ENCODE peak calls at places on chromosome 15, in seven cellular contexts. One of them, this sample, is unnamed. For H3K4me1, the result is how much of the 10 kb centered on the place peaks cover.

GRCh38 chr15:41106947-41107346 is 9.1 kb downstream of the INO80 start:
- DNase-seq in stomach: no peak
- DNase-seq in suprapubic skin: no peak
- DNase-seq in sigmoid colon: no peak
- DNase-seq in breast epithelium: no peak
- DNase-seq in endothelial cell of umbilical vein: no peak
- DNase-seq in HCT116: no peak
- DNase-seq in this sample: no peak

GRCh38 chr15:85379403-85380131 is 836 bp upstream of the AKAP13 start:
- DNase-seq in stomach: no peak
- DNase-seq in suprapubic skin: no peak
- DNase-seq in sigmoid colon: no peak
- DNase-seq in breast epithelium: no peak
- DNase-seq in endothelial cell of umbilical vein: peak
- DNase-seq in HCT116: no peak
- DNase-seq in this sample: peak

GRCh38 chr15:49187537-49188245 is 17.6 kb downstream of the GALK2 start:
- DNase-seq in stomach: no peak
- DNase-seq in suprapubic skin: no peak
- DNase-seq in sigmoid colon: no peak
- DNase-seq in breast epithelium: no peak
- DNase-seq in endothelial cell of umbilical vein: no peak
- DNase-seq in HCT116: no peak
- DNase-seq in this sample: no peak

GRCh38 chr15:99408236-99409096 is 157.2 kb downstream of the LRRC28 start:
- DNase-seq in stomach: no peak
- DNase-seq in suprapubic skin: no peak
- DNase-seq in sigmoid colon: no peak
- DNase-seq in breast epithelium: no peak
- DNase-seq in endothelial cell of umbilical vein: no peak
- DNase-seq in HCT116: no peak
- DNase-seq in this sample: peak

GRCh38 chr15:88651971-88652370 is 13.2 kb downstream of the ISG20 start:
- DNase-seq in stomach: no peak
- DNase-seq in suprapubic skin: peak
- DNase-seq in sigmoid colon: peak
- DNase-seq in breast epithelium: no peak
- DNase-seq in endothelial cell of umbilical vein: no peak
- DNase-seq in HCT116: no peak
- DNase-seq in this sample: no peak

GRCh38 chr15:28986108-28986507 is 100.3 kb downstream of the APBA2 start:
- DNase-seq in stomach: no peak
- DNase-seq in suprapubic skin: no peak
- DNase-seq in sigmoid colon: no peak
- DNase-seq in breast epithelium: no peak
- DNase-seq in endothelial cell of umbilical vein: no peak
- DNase-seq in HCT116: no peak
- DNase-seq in this sample: no peak

GRCh38 chr15:72456684-72457083 is 17.4 kb upstream of the ARIH1 start:
- DNase-seq in stomach: no peak
- DNase-seq in suprapubic skin: no peak
- DNase-seq in sigmoid colon: no peak
- DNase-seq in breast epithelium: no peak
- DNase-seq in endothelial cell of umbilical vein: no peak
- DNase-seq in HCT116: no peak
- DNase-seq in this sample: no peak

GRCh38 chr15:73052679-73053397 is 575 bp downstream of the NEO1 start:
- DNase-seq in stomach: peak
- DNase-seq in suprapubic skin: peak
- DNase-seq in sigmoid colon: peak
- DNase-seq in breast epithelium: no peak
- DNase-seq in endothelial cell of umbilical vein: no peak
- DNase-seq in HCT116: peak
- DNase-seq in this sample: peak

GRCh38 chr15:93180128-93180527 is 91.1 kb upstream of the RGMA start:
- DNase-seq in stomach: no peak
- DNase-seq in suprapubic skin: no peak
- DNase-seq in sigmoid colon: no peak
- DNase-seq in breast epithelium: no peak
- DNase-seq in endothelial cell of umbilical vein: no peak
- DNase-seq in HCT116: no peak
- DNase-seq in this sample: no peak

GRCh38 chr15:68572921-68573320 is 5.9 kb upstream of the CORO2B start:
- DNase-seq in stomach: no peak
- DNase-seq in suprapubic skin: no peak
- DNase-seq in sigmoid colon: peak
- DNase-seq in breast epithelium: no peak
- DNase-seq in endothelial cell of umbilical vein: no peak
- DNase-seq in HCT116: no peak
- DNase-seq in this sample: no peak

GRCh38 chr15:69127226-69127625 is 33.2 kb upstream of the GLCE start:
- DNase-seq in stomach: no peak
- DNase-seq in suprapubic skin: no peak
- DNase-seq in sigmoid colon: no peak
- DNase-seq in breast epithelium: no peak
- DNase-seq in endothelial cell of umbilical vein: no peak
- DNase-seq in HCT116: no peak
- DNase-seq in this sample: no peak

GRCh38 chr15:45384700-45385099 is 6.4 kb upstream of the GATM start:
- DNase-seq in stomach: no peak
- DNase-seq in suprapubic skin: no peak
- DNase-seq in sigmoid colon: no peak
- DNase-seq in breast epithelium: no peak
- DNase-seq in endothelial cell of umbilical vein: no peak
- DNase-seq in HCT116: no peak
- DNase-seq in this sample: no peak

GRCh38 chr15:40928975-40929729 is at the start of gene DLL4:
- DNase-seq in stomach: peak
- DNase-seq in suprapubic skin: no peak
- DNase-seq in sigmoid colon: no peak
- DNase-seq in breast epithelium: peak
- DNase-seq in endothelial cell of umbilical vein: peak
- DNase-seq in HCT116: peak
- DNase-seq in this sample: peak

GRCh38 chr15:36577082-36577481 is 2.3 kb upstream of the CDIN1 start:
- DNase-seq in stomach: no peak
- DNase-seq in suprapubic skin: no peak
- DNase-seq in sigmoid colon: no peak
- DNase-seq in breast epithelium: no peak
- DNase-seq in endothelial cell of umbilical vein: no peak
- DNase-seq in HCT116: no peak
- DNase-seq in this sample: no peak

GRCh38 chr15:53312707-53313106 is 446.8 kb downstream of the WDR72 start:
- DNase-seq in stomach: no peak
- DNase-seq in suprapubic skin: no peak
- DNase-seq in sigmoid colon: no peak
- DNase-seq in breast epithelium: no peak
- DNase-seq in endothelial cell of umbilical vein: no peak
- DNase-seq in HCT116: no peak
- DNase-seq in this sample: no peak

GRCh38 chr15:32837935-32838334 is 120.1 kb downstream of the GREM1 start:
- DNase-seq in stomach: no peak
- DNase-seq in suprapubic skin: no peak
- DNase-seq in sigmoid colon: no peak
- DNase-seq in breast epithelium: no peak
- DNase-seq in endothelial cell of umbilical vein: no peak
- DNase-seq in HCT116: no peak
- DNase-seq in this sample: no peak

GRCh38 chr15:79933245-79933644 is 36.4 kb upstream of the MTHFS start:
- DNase-seq in stomach: no peak
- DNase-seq in suprapubic skin: no peak
- DNase-seq in sigmoid colon: no peak
- DNase-seq in breast epithelium: no peak
- DNase-seq in endothelial cell of umbilical vein: no peak
- DNase-seq in HCT116: no peak
- DNase-seq in this sample: no peak

GRCh38 chr15:99565281-99566156 is at the start of gene MEF2A:
- DNase-seq in stomach: peak
- DNase-seq in suprapubic skin: peak
- DNase-seq in sigmoid colon: peak
- DNase-seq in breast epithelium: peak
- DNase-seq in endothelial cell of umbilical vein: peak
- DNase-seq in HCT116: peak
- DNase-seq in this sample: peak

GRCh38 chr15:101115318-101115886 is 136.4 kb downstream of the CHSY1 start:
- DNase-seq in stomach: no peak
- DNase-seq in suprapubic skin: no peak
- DNase-seq in sigmoid colon: no peak
- DNase-seq in breast epithelium: no peak
- DNase-seq in endothelial cell of umbilical vein: no peak
- DNase-seq in HCT116: no peak
- DNase-seq in this sample: no peak

GRCh38 chr15:101114146-101114545 is 137.7 kb downstream of the CHSY1 start:
- DNase-seq in stomach: no peak
- DNase-seq in suprapubic skin: no peak
- DNase-seq in sigmoid colon: no peak
- DNase-seq in breast epithelium: no peak
- DNase-seq in endothelial cell of umbilical vein: no peak
- DNase-seq in HCT116: no peak
- DNase-seq in this sample: no peak

GRCh38 chr15:101115887-101116680 is 135.8 kb downstream of the CHSY1 start:
- DNase-seq in stomach: no peak
- DNase-seq in suprapubic skin: no peak
- DNase-seq in sigmoid colon: peak
- DNase-seq in breast epithelium: no peak
- DNase-seq in endothelial cell of umbilical vein: no peak
- DNase-seq in HCT116: no peak
- DNase-seq in this sample: no peak

GRCh38 chr15:101113114-101114005 is 138.5 kb downstream of the CHSY1 start:
- DNase-seq in stomach: no peak
- DNase-seq in suprapubic skin: no peak
- DNase-seq in sigmoid colon: no peak
- DNase-seq in breast epithelium: no peak
- DNase-seq in endothelial cell of umbilical vein: no peak
- DNase-seq in HCT116: no peak
- DNase-seq in this sample: no peak

DNA sequence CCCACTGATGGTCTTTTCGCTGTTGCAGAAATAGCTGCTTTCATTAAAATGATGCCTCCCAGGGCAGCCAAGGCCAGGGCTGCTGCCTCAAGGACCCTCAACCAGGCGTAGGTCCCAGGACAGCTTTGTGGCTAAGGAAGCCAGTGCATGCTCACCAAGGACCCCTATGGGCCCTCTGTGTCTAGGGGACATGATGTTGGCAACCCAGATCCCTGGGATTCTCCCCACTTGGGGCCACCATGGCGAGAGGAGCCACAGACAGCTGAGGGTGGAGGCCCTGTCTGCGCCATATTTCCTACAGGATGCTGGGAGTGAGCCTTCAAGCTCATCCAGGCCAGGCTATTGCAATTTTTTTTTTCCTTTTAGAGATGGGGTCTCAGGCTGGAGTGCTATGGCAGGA is 137.2 kb downstream of the CHSY1 start:
- DNase-seq in stomach: no peak
- DNase-seq in suprapubic skin: no peak
- DNase-seq in sigmoid colon: no peak
- DNase-seq in breast epithelium: no peak
- DNase-seq in endothelial cell of umbilical vein: no peak
- DNase-seq in HCT116: no peak
- DNase-seq in this sample: no peak
- H3K4me1 ChIP-seq in stomach: under half
- H3K4me1 ChIP-seq in suprapubic skin: under half
- H3K4me1 ChIP-seq in sigmoid colon: under half
- H3K4me1 ChIP-seq in breast epithelium: under half
- H3K4me1 ChIP-seq in endothelial cell of umbilical vein: under half
- H3K4me1 ChIP-seq in HCT116: under half
- H3K4me1 ChIP-seq in this sample: under half

GRCh38 chr15:74304459-74304858 is 63.0 kb downstream of the CYP11A1 start:
- DNase-seq in stomach: no peak
- DNase-seq in suprapubic skin: no peak
- DNase-seq in sigmoid colon: no peak
- DNase-seq in breast epithelium: no peak
- DNase-seq in endothelial cell of umbilical vein: no peak
- DNase-seq in HCT116: no peak
- DNase-seq in this sample: no peak
- TF ChIP-seq POLR2AphosphoS5 in stomach: no peak
- TF ChIP-seq POLR2AphosphoS5 in suprapubic skin: no peak
- TF ChIP-seq POLR2AphosphoS5 in sigmoid colon: no peak
- TF ChIP-seq POLR2AphosphoS5 in breast epithelium: no peak
- TF ChIP-seq POLR2AphosphoS5 in endothelial cell of umbilical vein: no peak
- TF ChIP-seq POLR2AphosphoS5 in HCT116: no peak
- TF ChIP-seq POLR2AphosphoS5 in this sample: no peak

DNA sequence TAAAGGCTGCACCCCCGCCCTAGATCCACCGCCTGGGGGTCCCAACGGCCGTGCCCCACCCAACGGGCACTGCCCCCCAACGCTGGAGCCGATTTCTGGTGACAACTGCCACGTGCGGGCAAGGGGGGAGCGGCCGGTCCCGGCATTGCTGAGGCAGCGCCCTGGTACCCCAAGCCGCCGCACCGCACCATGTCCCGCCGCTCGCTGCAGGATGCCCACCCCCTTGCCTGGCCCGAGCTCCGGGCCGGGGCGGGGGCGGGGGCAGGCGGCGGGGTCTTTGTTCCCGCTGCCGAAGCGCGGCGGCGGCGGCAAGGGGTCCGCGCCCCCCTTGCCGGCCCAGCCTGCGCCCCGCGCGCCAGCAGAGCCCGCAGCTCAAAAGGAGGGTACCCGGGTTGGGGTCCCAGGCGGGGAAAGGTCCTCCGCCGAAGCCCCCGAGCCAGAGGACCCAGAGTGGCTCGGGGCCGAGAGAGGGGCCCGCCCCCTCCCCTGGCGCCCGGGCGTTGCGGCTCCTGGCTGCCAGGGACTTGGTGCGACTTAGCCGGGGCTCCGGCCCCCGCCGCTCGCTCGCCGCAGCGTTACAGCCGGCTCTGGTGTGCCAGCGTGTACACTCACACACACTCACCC is 678 bp downstream of the SEMA7A start:
- DNase-seq in stomach: no peak
- DNase-seq in suprapubic skin: no peak
- DNase-seq in sigmoid colon: no peak
- DNase-seq in breast epithelium: no peak
- DNase-seq in endothelial cell of umbilical vein: no peak
- DNase-seq in HCT116: no peak
- DNase-seq in this sample: no peak
- H3K4me1 ChIP-seq in stomach: under half
- H3K4me1 ChIP-seq in suprapubic skin: under half
- H3K4me1 ChIP-seq in sigmoid colon: under half
- H3K4me1 ChIP-seq in breast epithelium: under half
- H3K4me1 ChIP-seq in endothelial cell of umbilical vein: under half
- H3K4me1 ChIP-seq in HCT116: under half
- H3K4me1 ChIP-seq in this sample: under half

GRCh38 chr15:70323111-70323851 is 225.6 kb upstream of the TLE3 start:
- DNase-seq in stomach: peak
- DNase-seq in suprapubic skin: peak
- DNase-seq in sigmoid colon: peak
- DNase-seq in breast epithelium: no peak
- DNase-seq in endothelial cell of umbilical vein: no peak
- DNase-seq in HCT116: no peak
- DNase-seq in this sample: peak
- TF ChIP-seq POLR2AphosphoS5 in stomach: peak
- TF ChIP-seq POLR2AphosphoS5 in suprapubic skin: no peak
- TF ChIP-seq POLR2AphosphoS5 in sigmoid colon: peak
- TF ChIP-seq POLR2AphosphoS5 in breast epithelium: peak
- TF ChIP-seq POLR2AphosphoS5 in endothelial cell of umbilical vein: no peak
- TF ChIP-seq POLR2AphosphoS5 in HCT116: no peak
- TF ChIP-seq POLR2AphosphoS5 in this sample: peak